ENCODE peak calls at places on chromosomes 13 and 19, in five cellular contexts. L is psoas muscle, D is fibroblast of lung, O is heart left ventricle, B is cardiac muscle cell. P is an unnamed sample.
A peak's percentile ranks its signal among the peaks of the same experiment; 100 is the strongest.

GRCh38 chr19:46573679-46574522 is 27.2 kb upstream of the CALM3 start:
- DNase-seq in L (no peak), D (no peak), O (no peak), B (no peak), P (no peak)

GRCh38 chr19:45901912-45902650 is at the start of gene MYPOP:
- DNase-seq in L (no peak), D (no peak), O (no peak), B (no peak), P (no peak)

GRCh38 chr13:42991892-42992584 is at the start of gene EPSTI1:
- DNase-seq in L (peak; percentile 70), D (peak; percentile 76), O (peak; percentile 78), B (peak; percentile 79), P (peak; percentile 59)

GRCh38 chr19:681029-681626 is 4.9 kb downstream of the FSTL3 start:
- DNase-seq in L (peak; percentile 97), D (no peak), O (peak; percentile 89), B (no peak), P (peak; percentile 94)

GRCh38 chr19:48681127-48681470 is 8.3 kb upstream of the NTN5 start:
- DNase-seq in L (no peak), D (peak; percentile 85), O (no peak), B (peak; percentile 93), P (no peak)

GRCh38 chr13:94280357-94280756 is 199.1 kb downstream of the DCT start:
- DNase-seq in L (no peak), D (no peak), O (no peak), B (no peak), P (no peak)

GRCh38 chr13:39306639-39307589 is 268.7 kb downstream of the NHLRC3 start:
- DNase-seq in L (no peak), D (no peak), O (no peak), B (no peak), P (no peak)

GRCh38 chr13:25836709-25837316 is 215.0 kb downstream of the SHISA2 start:
- DNase-seq in L (no peak), D (no peak), O (no peak), B (no peak), P (no peak)

GRCh38 chr13:37662624-37663023 is 64.1 kb upstream of the POSTN start:
- DNase-seq in L (no peak), D (no peak), O (no peak), B (no peak), P (no peak)

GRCh38 chr13:98482476-98483444 is 94.1 kb downstream of the STK24 start:
- DNase-seq in L (peak; percentile 83), D (peak; percentile 92), O (peak; percentile 74), B (peak; percentile 79), P (peak; percentile 81)

GRCh38 chr19:35671818-35672217 is 5.5 kb downstream of the UPK1A start:
- DNase-seq in L (no peak), D (no peak), O (no peak), B (peak; percentile 46), P (no peak)

GRCh38 chr19:47032171-47032811 is 12.7 kb downstream of the NPAS1 start:
- DNase-seq in L (no peak), D (no peak), O (no peak), B (peak; percentile 25), P (peak; percentile 84)

GRCh38 chr13:71359641-71360040 is 507.4 kb downstream of the DACH1 start:
- DNase-seq in L (no peak), D (peak; percentile 18), O (no peak), B (no peak), P (no peak)

GRCh38 chr13:45763419-45763818 is 61.3 kb downstream of the CBY2 start:
- DNase-seq in L (no peak), D (no peak), O (no peak), B (no peak), P (no peak)

GRCh38 chr19:15101479-15102082 is 5.6 kb upstream of the SYDE1 start:
- DNase-seq in L (no peak), D (peak; percentile 50), O (no peak), B (peak; percentile 65), P (no peak)

GRCh38 chr19:35306473-35307246 is 14.7 kb downstream of the MAG start:
- DNase-seq in L (no peak), D (no peak), O (no peak), B (no peak), P (no peak)

GRCh38 chr13:20952838-20953237 is 50.3 kb upstream of the XPO4 start:
- DNase-seq in L (no peak), D (no peak), O (no peak), B (no peak), P (no peak)

GRCh38 chr13:97264663-97265062 is 42.5 kb downstream of the MBNL2 start:
- DNase-seq in L (no peak), D (no peak), O (no peak), B (no peak), P (no peak)

GRCh38 chr13:51931606-51932005 is 69.8 kb downstream of the CCDC70 start:
- DNase-seq in L (no peak), D (no peak), O (no peak), B (no peak), P (no peak)

GRCh38 chr19:55481148-55482127 is 3.5 kb upstream of the NAT14 start:
- DNase-seq in L (no peak), D (no peak), O (no peak), B (no peak), P (peak; percentile 45)

GRCh38 chr13:42041684-42042035 is 6.8 kb upstream of the DGKH start:
- DNase-seq in L (peak; percentile 73), D (peak; percentile 71), O (peak; percentile 51), B (peak; percentile 74), P (peak; percentile 51)

GRCh38 chr13:44627441-44627840 is 51.3 kb upstream of the TSC22D1 start:
- DNase-seq in L (no peak), D (no peak), O (no peak), B (no peak), P (no peak)

GRCh38 chr19:36547001-36547732 is 19.1 kb upstream of the ZNF260 start:
- DNase-seq in L (no peak), D (peak; percentile 25), O (no peak), B (peak; percentile 14), P (no peak)

GRCh38 chr13:80742027-80742426 is 401.1 kb upstream of the SPRY2 start:
- DNase-seq in L (no peak), D (peak; percentile 34), O (no peak), B (peak; percentile 21), P (no peak)

GRCh38 chr13:94224670-94225069 is 254.8 kb downstream of the DCT start:
- DNase-seq in L (no peak), D (no peak), O (no peak), B (no peak), P (no peak)

GRCh38 chr19:46980756-46981155 is 38.9 kb upstream of the NPAS1 start:
- DNase-seq in L (no peak), D (no peak), O (no peak), B (no peak), P (no peak)

GRCh38 chr19:41695745-41696144 is 7.7 kb upstream of the CEACAM7 start:
- DNase-seq in L (no peak), D (no peak), O (no peak), B (no peak), P (no peak)

GRCh38 chr13:19123502-19123901 is 58.1 kb downstream of the TUBA3C start:
- DNase-seq in L (no peak), D (no peak), O (no peak), B (no peak), P (no peak)

GRCh38 chr13:87147076-87147475 is 524.1 kb upstream of the SLITRK5 start:
- DNase-seq in L (no peak), D (peak; percentile 62), O (no peak), B (peak; percentile 11), P (no peak)

GRCh38 chr13:60155978-60156377 is 7.8 kb downstream of the DIAPH3 start:
- DNase-seq in L (no peak), D (no peak), O (no peak), B (peak; percentile 30), P (no peak)

GRCh38 chr19:5956728-5957127 is 21.2 kb downstream of the RANBP3 start:
- DNase-seq in L (no peak), D (no peak), O (no peak), B (no peak), P (no peak)

GRCh38 chr19:5956323-5956722 is 21.6 kb downstream of the RANBP3 start:
- DNase-seq in L (no peak), D (no peak), O (no peak), B (no peak), P (no peak)

GRCh38 chr19:5955638-5955935 is 22.4 kb downstream of the RANBP3 start:
- DNase-seq in L (no peak), D (peak; percentile 59), O (no peak), B (peak; percentile 38), P (no peak)

GRCh38 chr19:5958074-5958850 is 19.7 kb downstream of the RANBP3 start:
- DNase-seq in L (no peak), D (no peak), O (no peak), B (no peak), P (no peak)

GRCh38 chr19:5957132-5957531 is 20.8 kb downstream of the RANBP3 start:
- DNase-seq in L (no peak), D (no peak), O (no peak), B (no peak), P (no peak)
- H3K4me1 ChIP-seq in L (peaks cover 60% of the 10 kb centered on the region), D (peaks cover 44% of the 10 kb centered on the region), O (peaks cover 80% of the 10 kb centered on the region), B (peaks cover 92% of the 10 kb centered on the region), P (peaks cover 58% of the 10 kb centered on the region)

DNA sequence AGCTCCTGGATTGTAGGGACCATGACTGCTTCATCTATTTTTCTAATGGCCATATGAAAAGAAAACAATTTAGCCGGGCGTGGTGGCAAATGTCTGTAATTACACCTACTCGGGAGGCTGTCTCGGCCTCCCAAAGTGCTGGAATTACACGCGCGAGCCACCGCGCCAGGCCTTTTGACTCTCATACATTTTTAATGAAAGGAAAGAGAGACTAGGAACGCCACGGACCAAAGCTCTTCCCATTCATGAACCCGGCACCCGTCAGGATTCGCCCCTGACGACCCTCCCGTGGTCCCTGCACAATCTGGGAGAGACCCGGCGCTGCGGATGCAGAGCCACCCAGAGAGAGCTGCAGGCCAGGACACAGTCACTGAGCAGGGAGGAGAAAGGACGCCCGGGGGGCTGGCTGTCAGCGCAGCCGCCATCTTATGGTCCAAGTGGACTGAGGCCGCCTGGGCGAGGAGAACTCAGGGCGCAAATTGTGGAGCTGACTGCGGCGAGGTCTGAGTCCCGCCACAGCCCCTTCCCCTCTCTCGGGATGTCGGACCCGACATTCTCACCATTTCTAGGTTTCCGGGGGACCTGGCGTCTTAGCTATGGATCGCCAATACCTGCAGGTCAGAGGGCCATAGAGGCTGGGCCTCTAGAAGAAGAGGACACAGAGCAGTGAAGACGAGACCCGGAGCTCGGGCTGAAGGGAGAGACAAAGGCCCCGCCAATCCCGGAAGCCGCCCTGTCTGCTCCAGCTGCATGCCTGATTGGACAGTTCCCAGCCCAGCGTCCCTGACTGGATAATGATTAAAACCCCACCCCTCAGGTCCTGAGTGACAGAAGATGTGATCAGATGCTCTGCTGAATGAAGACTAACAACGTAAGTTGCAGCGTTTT is at the start of gene ZNF681:
- DNase-seq in L (peak; percentile 90), D (peak; percentile 90), O (peak; percentile 88), B (peak; percentile 94), P (peak; percentile 91)
- TF ChIP-seq CTCF in L (no peak), D (no peak), O (no peak), B (peak; percentile 10), P (no peak)

GRCh38 chr13:110388141-110388943 is 81.3 kb downstream of the COL4A2 start:
- DNase-seq in L (peak; percentile 67), D (peak; percentile 86), O (peak; percentile 58), B (peak; percentile 81), P (no peak)
- H3K27ac ChIP-seq in L (peak overlapping the region; percentile 69), D (peak overlapping the region; percentile 93), O (peak overlapping the region; percentile 88), B (peak overlapping the region; percentile 73), P (no peak overlapping the region)

DNA sequence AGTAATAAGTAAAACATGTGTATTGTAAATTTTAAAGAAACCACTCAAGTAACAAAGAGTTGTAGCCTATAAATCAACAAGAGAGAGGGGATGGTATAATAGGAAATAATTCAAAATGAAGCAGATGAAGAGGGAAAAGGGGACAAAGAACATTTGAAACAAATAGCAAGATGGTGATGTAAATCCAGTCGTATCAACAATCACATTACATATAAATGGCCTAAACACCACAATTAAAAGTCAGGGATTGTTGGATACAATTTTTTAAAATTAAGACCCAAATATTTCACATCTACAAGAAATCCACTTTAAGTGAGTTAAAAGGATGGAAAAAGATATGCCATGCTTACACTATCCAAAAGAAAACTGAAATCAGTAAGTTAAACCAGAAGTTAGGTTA is 15.2 kb downstream of the FNDC3A start:
- DNase-seq in L (no peak), D (no peak), O (no peak), B (no peak), P (no peak)
- H3K4me1 ChIP-seq in L (no peaks in the 10 kb centered on the region), D (no peaks in the 10 kb centered on the region), O (peaks cover 3% of the 10 kb centered on the region), B (no peaks in the 10 kb centered on the region), P (no peaks in the 10 kb centered on the region)

P was measured in pancreas.